ENCODE peak calls at places on chromosomes 7 and 10, in ten cellular contexts. K is omental fat pad; D is stimulated activated CD4-positive, alpha-beta T cell treated with anti-CD3 and anti-CD28 coated beads, Interleukin-1b, Interleukin-23, amount 100 ng/mL, for 24 hours; V is cerebellum; H is T-cell; O is H54; N is NCI-H1417; C is activated naive CD4-positive, alpha-beta T cell; R is fibroblast of mammary gland; I is amygdala. F is an unnamed sample.

GRCh38 chr10:101721806-101722205 is 26.8 kb upstream of the FBXW4 start:
- DNase-seq in V (no peak), K (no peak), N (no peak), O (no peak), R (no peak), C (no peak), I (no peak), H (no peak), D (no peak), F (no peak)

GRCh38 chr7:36278767-36279171 is 110.9 kb upstream of the ANLN start:
- DNase-seq in K (no peak), I (no peak), R (peak), V (no peak), C (no peak), H (no peak), O (no peak), D (no peak), N (no peak), F (no peak)

GRCh38 chr7:44973610-44974401 is 5.0 kb downstream of the MYO1G start:
- DNase-seq in O (no peak), H (peak), C (peak), R (no peak), V (no peak), I (no peak), N (no peak), D (no peak), K (no peak), F (no peak)

GRCh38 chr7:27686315-27686714 is 23.6 kb upstream of the HIBADH start:
- DNase-seq in N (no peak), I (no peak), V (no peak), C (no peak), D (no peak), O (no peak), H (no peak), R (peak), K (no peak), F (no peak)

GRCh38 chr10:132456881-132457280 is 59.9 kb downstream of the PWWP2B start:
- DNase-seq in R (no peak), D (no peak), O (no peak), I (no peak), N (no peak), H (no peak), C (no peak), K (no peak), V (no peak), F (no peak)

GRCh38 chr10:49512121-49512809 is 26.7 kb downstream of the ERCC6 start:
- DNase-seq in D (no peak), V (no peak), I (no peak), R (peak), O (no peak), H (no peak), C (no peak), N (no peak), K (no peak), F (no peak)

GRCh38 chr10:13100349-13101294 is 659 bp downstream of the OPTN start:
- DNase-seq in C (no peak), I (no peak), K (peak), O (peak), D (no peak), V (peak), R (peak), N (peak), H (no peak), F (no peak)

GRCh38 chr10:60290558-60290957 is 99.1 kb downstream of the ANK3 start:
- DNase-seq in K (no peak), D (no peak), N (no peak), O (no peak), H (no peak), I (no peak), V (no peak), C (no peak), R (no peak), F (no peak)

F was measured in NCI-H1048.